ENCODE peak calls at places on chromosome 15, in eight cellular contexts. One of them, this sample, is unnamed.

GRCh38 chr15:49492834-49493233 is 69.8 kb downstream of the FGF7 start:
- DNase-seq in cardiac muscle cell: no peak
- DNase-seq in heart left ventricle: no peak
- DNase-seq in right cardiac atrium: no peak
- DNase-seq in transverse colon: no peak
- DNase-seq in Peyer's patch: no peak
- DNase-seq in testis: no peak
- DNase-seq in foreskin keratinocyte: peak; percentile 72
- DNase-seq in this sample: peak; percentile 79

GRCh38 chr15:42163947-42164550 is 7.6 kb upstream of the PLA2G4F start:
- DNase-seq in cardiac muscle cell: no peak
- DNase-seq in heart left ventricle: no peak
- DNase-seq in right cardiac atrium: no peak
- DNase-seq in transverse colon: no peak
- DNase-seq in Peyer's patch: no peak
- DNase-seq in testis: peak; percentile 15
- DNase-seq in foreskin keratinocyte: peak; percentile 55
- DNase-seq in this sample: no peak

GRCh38 chr15:67013696-67014095 is 51.7 kb upstream of the SMAD3 start:
- DNase-seq in cardiac muscle cell: no peak
- DNase-seq in heart left ventricle: peak; percentile 74
- DNase-seq in right cardiac atrium: peak; percentile 74
- DNase-seq in transverse colon: no peak
- DNase-seq in Peyer's patch: no peak
- DNase-seq in testis: no peak
- DNase-seq in foreskin keratinocyte: peak; percentile 70
- DNase-seq in this sample: peak; percentile 34

GRCh38 chr15:68652141-68652540 is 73.3 kb downstream of the CORO2B start:
- DNase-seq in cardiac muscle cell: no peak
- DNase-seq in heart left ventricle: peak; percentile 56
- DNase-seq in right cardiac atrium: peak; percentile 73
- DNase-seq in transverse colon: no peak
- DNase-seq in Peyer's patch: no peak
- DNase-seq in testis: peak; percentile 35
- DNase-seq in foreskin keratinocyte: no peak
- DNase-seq in this sample: no peak

GRCh38 chr15:65400760-65401606 is 21.8 kb downstream of the IGDCC4 start:
- DNase-seq in cardiac muscle cell: peak; percentile 83
- DNase-seq in heart left ventricle: peak; percentile 60
- DNase-seq in right cardiac atrium: peak; percentile 84
- DNase-seq in transverse colon: peak; percentile 58
- DNase-seq in Peyer's patch: peak; percentile 37
- DNase-seq in testis: peak; percentile 79
- DNase-seq in foreskin keratinocyte: no peak
- DNase-seq in this sample: peak; percentile 83

GRCh38 chr15:32877620-32878019 is 159.8 kb downstream of the GREM1 start:
- DNase-seq in cardiac muscle cell: no peak
- DNase-seq in heart left ventricle: no peak
- DNase-seq in right cardiac atrium: no peak
- DNase-seq in transverse colon: no peak
- DNase-seq in Peyer's patch: no peak
- DNase-seq in testis: no peak
- DNase-seq in foreskin keratinocyte: no peak
- DNase-seq in this sample: no peak

GRCh38 chr15:65318870-65319356 is 14.4 kb downstream of the RNU5B-1 start:
- DNase-seq in cardiac muscle cell: peak; percentile 87
- DNase-seq in heart left ventricle: peak; percentile 77
- DNase-seq in right cardiac atrium: peak; percentile 90
- DNase-seq in transverse colon: peak; percentile 82
- DNase-seq in Peyer's patch: peak; percentile 61
- DNase-seq in testis: peak; percentile 87
- DNase-seq in foreskin keratinocyte: peak; percentile 31
- DNase-seq in this sample: peak; percentile 91

GRCh38 chr15:70479056-70479455 is 284.3 kb downstream of the UACA start:
- DNase-seq in cardiac muscle cell: no peak
- DNase-seq in heart left ventricle: no peak
- DNase-seq in right cardiac atrium: no peak
- DNase-seq in transverse colon: no peak
- DNase-seq in Peyer's patch: no peak
- DNase-seq in testis: no peak
- DNase-seq in foreskin keratinocyte: no peak
- DNase-seq in this sample: no peak

GRCh38 chr15:29566914-29567313 is 255.4 kb downstream of the TJP1 start:
- DNase-seq in cardiac muscle cell: no peak
- DNase-seq in heart left ventricle: no peak
- DNase-seq in right cardiac atrium: no peak
- DNase-seq in transverse colon: no peak
- DNase-seq in Peyer's patch: no peak
- DNase-seq in testis: no peak
- DNase-seq in foreskin keratinocyte: no peak
- DNase-seq in this sample: no peak

GRCh38 chr15:65377976-65378366 is at the start of gene IGDCC3:
- DNase-seq in cardiac muscle cell: peak; percentile 87
- DNase-seq in heart left ventricle: no peak
- DNase-seq in right cardiac atrium: no peak
- DNase-seq in transverse colon: no peak
- DNase-seq in Peyer's patch: no peak
- DNase-seq in testis: no peak
- DNase-seq in foreskin keratinocyte: no peak
- DNase-seq in this sample: peak; percentile 72

GRCh38 chr15:41256577-41257038 is 25.5 kb downstream of the CHP1 start:
- DNase-seq in cardiac muscle cell: no peak
- DNase-seq in heart left ventricle: no peak
- DNase-seq in right cardiac atrium: no peak
- DNase-seq in transverse colon: no peak
- DNase-seq in Peyer's patch: no peak
- DNase-seq in testis: no peak
- DNase-seq in foreskin keratinocyte: no peak
- DNase-seq in this sample: no peak

GRCh38 chr15:57345584-57345983 is 30.7 kb upstream of the CGNL1 start:
- DNase-seq in cardiac muscle cell: peak; percentile 68
- DNase-seq in heart left ventricle: no peak
- DNase-seq in right cardiac atrium: no peak
- DNase-seq in transverse colon: no peak
- DNase-seq in Peyer's patch: no peak
- DNase-seq in testis: no peak
- DNase-seq in foreskin keratinocyte: no peak
- DNase-seq in this sample: no peak

GRCh38 chr15:81002254-81003022 is 1.7 kb downstream of the TLNRD1 start:
- DNase-seq in cardiac muscle cell: no peak
- DNase-seq in heart left ventricle: peak; percentile 45
- DNase-seq in right cardiac atrium: peak; percentile 74
- DNase-seq in transverse colon: peak; percentile 21
- DNase-seq in Peyer's patch: no peak
- DNase-seq in testis: peak; percentile 35
- DNase-seq in foreskin keratinocyte: no peak
- DNase-seq in this sample: peak; percentile 48

GRCh38 chr15:25170781-25171110 is 216.0 kb downstream of the SNRPN start:
- DNase-seq in cardiac muscle cell: no peak
- DNase-seq in heart left ventricle: no peak
- DNase-seq in right cardiac atrium: peak; percentile 29
- DNase-seq in transverse colon: no peak
- DNase-seq in Peyer's patch: peak; percentile 8
- DNase-seq in testis: no peak
- DNase-seq in foreskin keratinocyte: no peak
- DNase-seq in this sample: no peak

GRCh38 chr15:52076889-52077781 is 35.4 kb downstream of the BCL2L10 start:
- DNase-seq in cardiac muscle cell: no peak
- DNase-seq in heart left ventricle: no peak
- DNase-seq in right cardiac atrium: no peak
- DNase-seq in transverse colon: peak; percentile 54
- DNase-seq in Peyer's patch: no peak
- DNase-seq in testis: no peak
- DNase-seq in foreskin keratinocyte: peak; percentile 98
- DNase-seq in this sample: peak; percentile 46

GRCh38 chr15:47466357-47466756 is 250.9 kb upstream of the SEMA6D start:
- DNase-seq in cardiac muscle cell: no peak
- DNase-seq in heart left ventricle: no peak
- DNase-seq in right cardiac atrium: no peak
- DNase-seq in transverse colon: no peak
- DNase-seq in Peyer's patch: no peak
- DNase-seq in testis: no peak
- DNase-seq in foreskin keratinocyte: peak; percentile 88
- DNase-seq in this sample: peak; percentile 16

GRCh38 chr15:96352594-96353377 is 22.3 kb downstream of the NR2F2 start:
- DNase-seq in cardiac muscle cell: no peak
- DNase-seq in heart left ventricle: no peak
- DNase-seq in right cardiac atrium: no peak
- DNase-seq in transverse colon: no peak
- DNase-seq in Peyer's patch: no peak
- DNase-seq in testis: no peak
- DNase-seq in foreskin keratinocyte: no peak
- DNase-seq in this sample: no peak
- H3K27me3 ChIP-seq in cardiac muscle cell: peaks cover 100% of the 10 kb centered on the region
- H3K27me3 ChIP-seq in heart left ventricle: peaks cover 42% of the 10 kb centered on the region
- H3K27me3 ChIP-seq in right cardiac atrium: no peaks in the 10 kb centered on the region
- H3K27me3 ChIP-seq in transverse colon: peaks cover 57% of the 10 kb centered on the region
- H3K27me3 ChIP-seq in Peyer's patch: no peaks in the 10 kb centered on the region
- H3K27me3 ChIP-seq in testis: no peaks in the 10 kb centered on the region
- H3K27me3 ChIP-seq in foreskin keratinocyte: peaks cover 7% of the 10 kb centered on the region
- H3K27me3 ChIP-seq in this sample: no peaks in the 10 kb centered on the region

GRCh38 chr15:88635343-88635742 is 3.5 kb upstream of the ISG20 start:
- DNase-seq in cardiac muscle cell: no peak
- DNase-seq in heart left ventricle: no peak
- DNase-seq in right cardiac atrium: no peak
- DNase-seq in transverse colon: peak; percentile 57
- DNase-seq in Peyer's patch: peak; percentile 75
- DNase-seq in testis: no peak
- DNase-seq in foreskin keratinocyte: no peak
- DNase-seq in this sample: peak; percentile 31
- H3K4me1 ChIP-seq in cardiac muscle cell: no peaks in the 10 kb centered on the region
- H3K4me1 ChIP-seq in heart left ventricle: no peaks in the 10 kb centered on the region
- H3K4me1 ChIP-seq in right cardiac atrium: peaks cover 5% of the 10 kb centered on the region
- H3K4me1 ChIP-seq in transverse colon: peaks cover 23% of the 10 kb centered on the region
- H3K4me1 ChIP-seq in Peyer's patch: peaks cover 44% of the 10 kb centered on the region
- H3K4me1 ChIP-seq in testis: peaks cover 15% of the 10 kb centered on the region
- H3K4me1 ChIP-seq in foreskin keratinocyte: peaks cover 12% of the 10 kb centered on the region
- H3K4me1 ChIP-seq in this sample: peaks cover 19% of the 10 kb centered on the region

GRCh38 chr15:88718731-88719130 is 79.9 kb downstream of the ISG20 start:
- DNase-seq in cardiac muscle cell: no peak
- DNase-seq in heart left ventricle: no peak
- DNase-seq in right cardiac atrium: no peak
- DNase-seq in transverse colon: no peak
- DNase-seq in Peyer's patch: no peak
- DNase-seq in testis: no peak
- DNase-seq in foreskin keratinocyte: no peak
- DNase-seq in this sample: no peak

GRCh38 chr15:88719654-88720053 is 80.8 kb downstream of the ISG20 start:
- DNase-seq in cardiac muscle cell: no peak
- DNase-seq in heart left ventricle: no peak
- DNase-seq in right cardiac atrium: no peak
- DNase-seq in transverse colon: no peak
- DNase-seq in Peyer's patch: no peak
- DNase-seq in testis: no peak
- DNase-seq in foreskin keratinocyte: no peak
- DNase-seq in this sample: no peak

GRCh38 chr15:88716543-88717341 is 77.9 kb downstream of the ISG20 start:
- DNase-seq in cardiac muscle cell: no peak
- DNase-seq in heart left ventricle: no peak
- DNase-seq in right cardiac atrium: no peak
- DNase-seq in transverse colon: no peak
- DNase-seq in Peyer's patch: no peak
- DNase-seq in testis: no peak
- DNase-seq in foreskin keratinocyte: no peak
- DNase-seq in this sample: no peak

GRCh38 chr15:88714782-88715372 is 76.1 kb downstream of the ISG20 start:
- DNase-seq in cardiac muscle cell: no peak
- DNase-seq in heart left ventricle: peak; percentile 45
- DNase-seq in right cardiac atrium: no peak
- DNase-seq in transverse colon: no peak
- DNase-seq in Peyer's patch: no peak
- DNase-seq in testis: peak; percentile 16
- DNase-seq in foreskin keratinocyte: no peak
- DNase-seq in this sample: no peak

GRCh38 chr15:88717342-88718017 is 78.7 kb downstream of the ISG20 start:
- DNase-seq in cardiac muscle cell: no peak
- DNase-seq in heart left ventricle: no peak
- DNase-seq in right cardiac atrium: no peak
- DNase-seq in transverse colon: no peak
- DNase-seq in Peyer's patch: no peak
- DNase-seq in testis: no peak
- DNase-seq in foreskin keratinocyte: no peak
- DNase-seq in this sample: no peak
- H3K27me3 ChIP-seq in cardiac muscle cell: peaks cover 12% of the 10 kb centered on the region
- H3K27me3 ChIP-seq in heart left ventricle: peaks cover 5% of the 10 kb centered on the region
- H3K27me3 ChIP-seq in right cardiac atrium: no peaks in the 10 kb centered on the region
- H3K27me3 ChIP-seq in transverse colon: peaks cover 6% of the 10 kb centered on the region
- H3K27me3 ChIP-seq in Peyer's patch: no peaks in the 10 kb centered on the region
- H3K27me3 ChIP-seq in testis: no peaks in the 10 kb centered on the region
- H3K27me3 ChIP-seq in foreskin keratinocyte: peaks cover 13% of the 10 kb centered on the region
- H3K27me3 ChIP-seq in this sample: peaks cover 48% of the 10 kb centered on the region

GRCh38 chr15:78018968-78019644 is 58.4 kb downstream of the TBC1D2B start:
- DNase-seq in cardiac muscle cell: peak; percentile 50
- DNase-seq in heart left ventricle: no peak
- DNase-seq in right cardiac atrium: no peak
- DNase-seq in transverse colon: no peak
- DNase-seq in Peyer's patch: no peak
- DNase-seq in testis: no peak
- DNase-seq in foreskin keratinocyte: no peak
- DNase-seq in this sample: no peak
- H3K4me1 ChIP-seq in cardiac muscle cell: peaks cover 12% of the 10 kb centered on the region
- H3K4me1 ChIP-seq in heart left ventricle: no peaks in the 10 kb centered on the region
- H3K4me1 ChIP-seq in right cardiac atrium: peaks cover 4% of the 10 kb centered on the region
- H3K4me1 ChIP-seq in transverse colon: no peaks in the 10 kb centered on the region
- H3K4me1 ChIP-seq in Peyer's patch: peaks cover 20% of the 10 kb centered on the region
- H3K4me1 ChIP-seq in testis: peaks cover 11% of the 10 kb centered on the region
- H3K4me1 ChIP-seq in foreskin keratinocyte: no peaks in the 10 kb centered on the region
- H3K4me1 ChIP-seq in this sample: peaks cover 39% of the 10 kb centered on the region

GRCh38 chr15:71570736-71571135 is 239.6 kb upstream of the NR2E3 start:
- DNase-seq in cardiac muscle cell: no peak
- DNase-seq in heart left ventricle: no peak
- DNase-seq in right cardiac atrium: no peak
- DNase-seq in transverse colon: no peak
- DNase-seq in Peyer's patch: no peak
- DNase-seq in testis: no peak
- DNase-seq in foreskin keratinocyte: no peak
- DNase-seq in this sample: no peak

GRCh38 chr15:71575474-71576045 is 234.8 kb upstream of the NR2E3 start:
- DNase-seq in cardiac muscle cell: no peak
- DNase-seq in heart left ventricle: no peak
- DNase-seq in right cardiac atrium: no peak
- DNase-seq in transverse colon: no peak
- DNase-seq in Peyer's patch: no peak
- DNase-seq in testis: no peak
- DNase-seq in foreskin keratinocyte: no peak
- DNase-seq in this sample: peak; percentile 50

GRCh38 chr15:71572452-71573053 is 237.8 kb upstream of the NR2E3 start:
- DNase-seq in cardiac muscle cell: no peak
- DNase-seq in heart left ventricle: no peak
- DNase-seq in right cardiac atrium: no peak
- DNase-seq in transverse colon: no peak
- DNase-seq in Peyer's patch: no peak
- DNase-seq in testis: no peak
- DNase-seq in foreskin keratinocyte: peak; percentile 87
- DNase-seq in this sample: no peak

GRCh38 chr15:71571641-71572040 is 238.7 kb upstream of the NR2E3 start:
- DNase-seq in cardiac muscle cell: no peak
- DNase-seq in heart left ventricle: no peak
- DNase-seq in right cardiac atrium: no peak
- DNase-seq in transverse colon: no peak
- DNase-seq in Peyer's patch: no peak
- DNase-seq in testis: no peak
- DNase-seq in foreskin keratinocyte: no peak
- DNase-seq in this sample: no peak

GRCh38 chr15:71573599-71573998 is 236.8 kb upstream of the NR2E3 start:
- DNase-seq in cardiac muscle cell: no peak
- DNase-seq in heart left ventricle: no peak
- DNase-seq in right cardiac atrium: no peak
- DNase-seq in transverse colon: no peak
- DNase-seq in Peyer's patch: no peak
- DNase-seq in testis: no peak
- DNase-seq in foreskin keratinocyte: no peak
- DNase-seq in this sample: no peak
- H3K27me3 ChIP-seq in cardiac muscle cell: peaks cover 3% of the 10 kb centered on the region
- H3K27me3 ChIP-seq in heart left ventricle: no peaks in the 10 kb centered on the region
- H3K27me3 ChIP-seq in right cardiac atrium: no peaks in the 10 kb centered on the region
- H3K27me3 ChIP-seq in transverse colon: no peaks in the 10 kb centered on the region
- H3K27me3 ChIP-seq in Peyer's patch: no peaks in the 10 kb centered on the region
- H3K27me3 ChIP-seq in testis: no peaks in the 10 kb centered on the region
- H3K27me3 ChIP-seq in foreskin keratinocyte: no peaks in the 10 kb centered on the region
- H3K27me3 ChIP-seq in this sample: no peaks in the 10 kb centered on the region